ENCODE peak calls at places on chromosome 11, in seven cellular contexts. C, N, Z, E, J, R and A are unnamed samples.

GRCh38 chr11:3880724-3881123 is 25.3 kb downstream of the STIM1 start:
- ATAC-seq in C (no peak), N (no peak), Z (peak; percentile 11), E (no peak), J (no peak), R (peak; percentile 55), A (no peak)

GRCh38 chr11:130124096-130124495 is 35.5 kb upstream of the ST14 start:
- ATAC-seq in C (no peak), N (peak; percentile 20), Z (no peak), E (no peak), J (peak; percentile 94), R (peak; percentile 95), A (peak; percentile 97)

GRCh38 chr11:83815736-83816135 is 529.6 kb upstream of the CCDC90B start:
- ATAC-seq in C (no peak), N (no peak), Z (no peak), E (no peak), J (no peak), R (no peak), A (no peak)

GRCh38 chr11:100706179-100706578 is 19.1 kb downstream of the ARHGAP42 start:
- ATAC-seq in C (no peak), N (no peak), Z (no peak), E (no peak), J (peak; percentile 72), R (no peak), A (no peak)

GRCh38 chr11:95299078-95299611 is 68.1 kb upstream of the SESN3 start:
- ATAC-seq in C (peak; percentile 35), N (no peak), Z (no peak), E (peak; percentile 74), J (no peak), R (no peak), A (no peak)

GRCh38 chr11:9379046-9379445 is 5.4 kb upstream of the IPO7 start:
- ATAC-seq in C (no peak), N (no peak), Z (no peak), E (no peak), J (no peak), R (no peak), A (no peak)

GRCh38 chr11:128853556-128853955 is 13.5 kb downstream of the KCNJ1 start:
- ATAC-seq in C (no peak), N (no peak), Z (no peak), E (no peak), J (no peak), R (no peak), A (no peak)

GRCh38 chr11:46389450-46390330 is 1.9 kb downstream of the CHRM4 start:
- ATAC-seq in C (peak; percentile 12), N (peak; percentile 24), Z (peak; percentile 70), E (peak; percentile 46), J (peak; percentile 81), R (peak; percentile 70), A (peak; percentile 53)

GRCh38 chr11:66195867-66196266 is 72.6 kb upstream of the RAB1B start:
- ATAC-seq in C (no peak), N (no peak), Z (no peak), E (no peak), J (peak; percentile 91), R (no peak), A (no peak)

GRCh38 chr11:125241104-125241503 is 76.6 kb downstream of the PKNOX2 start:
- ATAC-seq in C (no peak), N (no peak), Z (peak; percentile 23), E (no peak), J (no peak), R (no peak), A (no peak)

GRCh38 chr11:63851354-63851753 is 12.4 kb downstream of the MARK2 start:
- ATAC-seq in C (peak; percentile 34), N (peak; percentile 56), Z (no peak), E (peak; percentile 38), J (no peak), R (no peak), A (no peak)

GRCh38 chr11:93393386-93393785 is 62.8 kb downstream of the DEUP1 start:
- ATAC-seq in C (no peak), N (no peak), Z (no peak), E (no peak), J (no peak), R (no peak), A (no peak)

GRCh38 chr11:96969251-96969650 is 579.4 kb downstream of the JRKL start:
- ATAC-seq in C (no peak), N (no peak), Z (no peak), E (no peak), J (no peak), R (no peak), A (no peak)

GRCh38 chr11:19345519-19345847 is 104.7 kb upstream of the E2F8 start:
- ATAC-seq in C (no peak), N (peak; percentile 24), Z (no peak), E (no peak), J (peak; percentile 52), R (peak; percentile 67), A (peak; percentile 48)

GRCh38 chr11:96156379-96156722 is 186.6 kb downstream of the MAML2 start:
- ATAC-seq in C (no peak), N (no peak), Z (peak; percentile 68), E (no peak), J (peak; percentile 60), R (peak; percentile 87), A (peak; percentile 74)

GRCh38 chr11:70703141-70704052 is 305.1 kb downstream of the CTTN start:
- ATAC-seq in C (no peak), N (no peak), Z (no peak), E (no peak), J (no peak), R (no peak), A (no peak)

GRCh38 chr11:69012092-69013008 is 696 bp downstream of the MRGPRF start:
- ATAC-seq in C (no peak), N (no peak), Z (no peak), E (no peak), J (no peak), R (no peak), A (no peak)